ENCODE peak calls at places on chromosomes 3 and 15, in six cellular contexts. I is foreskin keratinocyte, V is astrocyte, U is uterus, S is cardiac muscle cell, F is SK-MEL-5. O is an unnamed sample.
A peak's percentile ranks its signal among the peaks of the same experiment; 100 is the strongest.

GRCh38 chr3:71559578-71560162 is 23.9 kb downstream of the FOXP1 start:
- DNase-seq in I (no peak), V (no peak), U (no peak), S (no peak), F (no peak), O (no peak)

GRCh38 chr3:150933473-150934008 is 28.3 kb upstream of the MINDY4B start:
- DNase-seq in I (no peak), V (no peak), U (no peak), S (no peak), F (no peak), O (no peak)

GRCh38 chr3:58720526-58720925 is 54.0 kb upstream of the FAM3D start:
- DNase-seq in I (no peak), V (no peak), U (no peak), S (no peak), F (no peak), O (no peak)

GRCh38 chr15:72790302-72790955 is 6.9 kb upstream of the ADPGK start:
- DNase-seq in I (peak; percentile 13), V (peak; percentile 35), U (no peak), S (no peak), F (no peak), O (no peak)

GRCh38 chr3:188416041-188416440 is 262.1 kb downstream of the LPP start:
- DNase-seq in I (peak; percentile 28), V (no peak), U (no peak), S (no peak), F (no peak), O (no peak)

GRCh38 chr3:18556503-18556902 is 131.4 kb upstream of the SATB1 start:
- DNase-seq in I (peak; percentile 23), V (peak; percentile 57), U (no peak), S (no peak), F (no peak), O (no peak)

GRCh38 chr15:44010114-44010513 is 183.3 kb downstream of the WDR76 start:
- DNase-seq in I (peak; percentile 29), V (peak; percentile 83), U (no peak), S (no peak), F (no peak), O (no peak)

GRCh38 chr3:79339846-79340245 is 428.0 kb downstream of the ROBO1 start:
- DNase-seq in I (no peak), V (no peak), U (no peak), S (no peak), F (no peak), O (no peak)

GRCh38 chr3:158794936-158795518 is 6.8 kb upstream of the MFSD1 start:
- DNase-seq in I (peak; percentile 59), V (no peak), U (no peak), S (no peak), F (peak; percentile 57), O (no peak)

GRCh38 chr15:75672111-75672602 is 24.4 kb downstream of the SNX33 start:
- DNase-seq in I (no peak), V (peak; percentile 32), U (no peak), S (no peak), F (peak; percentile 8), O (no peak)

GRCh38 chr15:74441248-74441939 is 7.6 kb upstream of the SEMA7A start:
- DNase-seq in I (no peak), V (no peak), U (no peak), S (no peak), F (no peak), O (no peak)

GRCh38 chr3:64902991-64903390 is 215.2 kb upstream of the ADAMTS9 start:
- DNase-seq in I (no peak), V (peak; percentile 38), U (peak; percentile 37), S (no peak), F (no peak), O (no peak)

GRCh38 chr15:45921376-45921775 is 286.5 kb downstream of the SQOR start:
- DNase-seq in I (peak; percentile 64), V (no peak), U (no peak), S (no peak), F (no peak), O (no peak)

GRCh38 chr3:42663581-42664442 is 10.3 kb downstream of the ZBTB47 start:
- DNase-seq in I (no peak), V (no peak), U (no peak), S (no peak), F (no peak), O (no peak)

GRCh38 chr3:147153830-147154539 is 252.4 kb downstream of the ZIC4 start:
- DNase-seq in I (no peak), V (no peak), U (no peak), S (no peak), F (no peak), O (no peak)

GRCh38 chr15:64426845-64427465 is 33.4 kb upstream of the ZNF609 start:
- DNase-seq in I (no peak), V (peak; percentile 16), U (no peak), S (peak; percentile 49), F (peak; percentile 37), O (peak; percentile 5)

GRCh38 chr3:194237110-194237509 is 101.2 kb downstream of the HES1 start:
- DNase-seq in I (no peak), V (no peak), U (no peak), S (no peak), F (no peak), O (no peak)

GRCh38 chr3:78895528-78895927 is 872.3 kb downstream of the ROBO1 start:
- DNase-seq in I (no peak), V (peak; percentile 85), U (no peak), S (no peak), F (no peak), O (no peak)

GRCh38 chr3:23952646-23953045 is 7.6 kb downstream of the NR1D2 start:
- DNase-seq in I (no peak), V (no peak), U (no peak), S (no peak), F (no peak), O (no peak)

GRCh38 chr3:141477224-141477623 is 9.6 kb upstream of the RASA2 start:
- DNase-seq in I (peak; percentile 92), V (peak; percentile 90), U (no peak), S (no peak), F (no peak), O (no peak)

GRCh38 chr3:46693038-46693896 is at the start of gene ALS2CL:
- DNase-seq in I (peak; percentile 76), V (no peak), U (peak; percentile 49), S (peak; percentile 65), F (peak; percentile 16), O (peak; percentile 56)

GRCh38 chr3:10632741-10633140 is 127.4 kb upstream of the ATP2B2 start:
- DNase-seq in I (no peak), V (no peak), U (no peak), S (no peak), F (no peak), O (no peak)

O was measured in endothelial cell.